ENCODE peak calls at places on chromosomes 4 and X, in nine cellular contexts. K is RWPE1, G is lower lobe of right lung, I is hepatocyte, C is MCF 10A, J is cardiac muscle cell, E is fibroblast of mammary gland, H is left ventricle myocardium inferior, B is SK-N-SH. U is an unnamed sample.

GRCh38 chr4:17057035-17057434 is 158.6 kb upstream of the LDB2 start:
- DNase-seq in K (no peak), G (no peak), I (no peak), C (no peak), J (no peak), E (no peak), H (no peak), B (no peak), U (no peak)

GRCh38 chrX:123731987-123732678 is 719 bp downstream of the THOC2 start:
- DNase-seq in K (peak; percentile 23), G (no peak), I (peak; percentile 41), C (peak; percentile 15), J (peak; percentile 40), E (no peak), H (no peak), B (peak; percentile 44), U (peak; percentile 2)

GRCh38 chr4:115851918-115852766 is 738.7 kb upstream of the NDST4 start:
- DNase-seq in K (peak; percentile 21), G (peak; percentile 34), I (peak; percentile 86), C (peak; percentile 71), J (no peak), E (peak; percentile 22), H (no peak), B (peak; percentile 14), U (peak; percentile 57)

GRCh38 chrX:114626323-114626722 is 42.4 kb downstream of the HTR2C start:
- DNase-seq in K (no peak), G (no peak), I (peak; percentile 55), C (peak; percentile 41), J (peak; percentile 35), E (peak; percentile 40), H (no peak), B (peak; percentile 12), U (no peak)

GRCh38 chr4:139656614-139657486 is 8.8 kb upstream of the MGST2 start:
- DNase-seq in K (peak; percentile 70), G (peak; percentile 61), I (peak; percentile 91), C (peak; percentile 83), J (peak; percentile 85), E (peak; percentile 79), H (peak; percentile 30), B (peak; percentile 74), U (peak; percentile 49)

GRCh38 chrX:84188320-84188834 is 378 bp upstream of the RPS6KA6 start:
- DNase-seq in K (no peak), G (peak; percentile 60), I (peak; percentile 86), C (no peak), J (peak; percentile 61), E (peak; percentile 44), H (peak; percentile 14), B (peak; percentile 82), U (peak; percentile 44)

GRCh38 chr4:181949704-181950312 is 293.4 kb upstream of the TENM3 start:
- DNase-seq in K (no peak), G (no peak), I (no peak), C (no peak), J (no peak), E (no peak), H (no peak), B (no peak), U (no peak)

GRCh38 chrX:21493226-21493850 is 119.1 kb downstream of the CNKSR2 start:
- DNase-seq in K (no peak), G (no peak), I (no peak), C (no peak), J (no peak), E (peak; percentile 72), H (no peak), B (no peak), U (no peak)

GRCh38 chr4:16160457-16160856 is 65.8 kb downstream of the TAPT1 start:
- DNase-seq in K (no peak), G (no peak), I (no peak), C (no peak), J (peak; percentile 29), E (no peak), H (no peak), B (no peak), U (no peak)

GRCh38 chr4:94304365-94304971 is 38.2 kb downstream of the HPGDS start:
- DNase-seq in K (peak; percentile 31), G (no peak), I (peak; percentile 47), C (peak; percentile 46), J (peak; percentile 63), E (peak; percentile 45), H (no peak), B (peak; percentile 29), U (peak; percentile 14)

GRCh38 chrX:45352588-45352987 is 151.9 kb upstream of the DIPK2B start:
- DNase-seq in K (no peak), G (no peak), I (no peak), C (no peak), J (no peak), E (no peak), H (no peak), B (no peak), U (no peak)

GRCh38 chr4:79163981-79164490 is 161.8 kb downstream of the NAA11 start:
- DNase-seq in K (no peak), G (no peak), I (no peak), C (no peak), J (no peak), E (no peak), H (no peak), B (no peak), U (no peak)

GRCh38 chr4:17758459-17758858 is 23.0 kb downstream of the FAM184B start:
- DNase-seq in K (no peak), G (no peak), I (no peak), C (no peak), J (no peak), E (no peak), H (no peak), B (no peak), U (no peak)

GRCh38 chr4:110616162-110617062 is 6.5 kb downstream of the PITX2 start:
- DNase-seq in K (no peak), G (no peak), I (no peak), C (no peak), J (no peak), E (no peak), H (no peak), B (no peak), U (no peak)

GRCh38 chr4:53579826-53580225 is 11.5 kb downstream of the LNX1 start:
- DNase-seq in K (no peak), G (no peak), I (no peak), C (no peak), J (no peak), E (no peak), H (no peak), B (no peak), U (no peak)

DNA sequence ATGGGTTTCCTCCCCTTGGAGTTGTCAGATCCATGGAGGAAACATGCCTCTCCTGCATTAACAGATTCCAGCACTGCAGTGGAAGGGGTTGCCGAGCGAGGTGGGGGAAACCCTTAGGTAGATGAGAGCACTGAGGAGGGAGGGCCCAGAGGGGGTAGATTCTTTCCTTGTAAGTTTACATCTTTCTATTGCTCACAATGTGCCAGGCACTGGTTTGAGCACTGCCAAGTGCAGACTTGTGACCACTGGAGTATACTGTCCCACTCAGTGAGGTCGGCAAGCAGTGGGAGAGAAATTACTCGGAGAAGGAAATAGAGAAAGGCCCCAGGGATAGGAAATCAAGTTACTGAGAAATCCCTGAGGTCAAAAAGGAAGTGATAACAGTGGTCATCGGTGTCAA is 27.8 kb upstream of the TMEM154 start:
- DNase-seq in K (no peak), G (no peak), I (no peak), C (no peak), J (no peak), E (no peak), H (no peak), B (no peak), U (no peak)
- TF ChIP-seq CTCF in K (no peak), G (no peak), I (no peak), C (no peak), J (no peak), E (no peak), H (no peak), B (no peak), U (no peak)

DNA sequence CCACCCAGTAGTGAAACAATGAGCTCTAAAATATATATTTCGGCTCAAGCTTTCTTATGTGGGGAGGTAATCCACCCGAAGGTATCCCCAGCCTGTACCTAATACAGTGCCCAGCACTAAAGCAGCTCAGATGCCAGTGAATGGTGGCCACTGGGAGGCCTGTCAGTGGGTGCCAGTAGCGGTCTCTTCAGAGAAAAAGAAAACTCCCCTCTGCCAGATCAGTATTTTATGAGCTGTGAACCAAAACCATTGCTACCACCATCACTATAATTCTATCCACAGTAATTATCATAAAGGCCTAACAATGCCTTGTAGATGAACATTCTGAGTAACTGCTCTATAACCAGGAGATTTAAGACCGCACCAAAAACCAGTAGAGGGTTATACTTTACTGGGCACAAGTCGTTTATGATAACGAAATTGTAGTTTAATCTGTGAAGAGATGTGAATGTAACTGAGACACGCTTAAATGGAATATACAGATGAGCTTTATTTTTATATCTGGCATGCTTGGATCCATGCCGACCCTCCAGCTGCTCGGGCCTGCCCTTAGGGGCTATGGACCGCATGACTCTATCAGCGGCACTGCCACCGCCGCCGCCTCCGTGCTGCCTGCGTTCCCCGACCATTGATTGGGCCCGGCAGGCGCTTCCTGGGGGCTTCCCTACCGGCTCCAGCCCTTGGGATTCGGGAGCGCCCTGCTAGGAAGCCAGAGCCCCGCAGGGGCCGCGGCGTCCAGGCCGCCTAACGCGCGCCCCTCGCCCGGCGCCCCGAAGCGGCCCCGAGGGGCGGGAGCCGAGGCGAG is 586 bp upstream of the NFKB1 start:
- DNase-seq in K (peak; percentile 39), G (peak; percentile 72), I (peak; percentile 69), C (peak; percentile 48), J (peak; percentile 64), E (peak; percentile 38), H (peak; percentile 72), B (peak; percentile 73), U (peak; percentile 48)
- TF ChIP-seq CTCF in K (no peak), G (peak; percentile 7), I (no peak), C (no peak), J (no peak), E (no peak), H (peak; percentile 31), B (peak; percentile 22), U (no peak)

GRCh38 chr4:90357117-90357710 is 230.0 kb downstream of the CCSER1 start:
- DNase-seq in K (peak; percentile 20), G (no peak), I (peak; percentile 58), C (peak; percentile 78), J (peak; percentile 88), E (peak; percentile 82), H (no peak), B (peak; percentile 47), U (no peak)
- TF ChIP-seq CTCF in K (peak; percentile 54), G (peak; percentile 47), I (peak; percentile 75), C (peak; percentile 70), J (peak; percentile 69), E (peak; percentile 67), H (peak; percentile 58), B (peak; percentile 78), U (peak; percentile 80)

GRCh38 chr4:22712105-22712504 is 19.4 kb downstream of the GBA3 start:
- DNase-seq in K (no peak), G (no peak), I (no peak), C (no peak), J (no peak), E (no peak), H (no peak), B (no peak), U (no peak)

GRCh38 chr4:22712541-22712940 is 19.8 kb downstream of the GBA3 start:
- DNase-seq in K (no peak), G (no peak), I (no peak), C (no peak), J (no peak), E (no peak), H (no peak), B (no peak), U (no peak)

GRCh38 chr4:22708961-22709360 is 16.2 kb downstream of the GBA3 start:
- DNase-seq in K (no peak), G (no peak), I (no peak), C (no peak), J (no peak), E (no peak), H (no peak), B (no peak), U (no peak)

GRCh38 chr4:22719218-22719617 is 26.5 kb downstream of the GBA3 start:
- DNase-seq in K (no peak), G (no peak), I (no peak), C (no peak), J (no peak), E (no peak), H (no peak), B (no peak), U (no peak)

GRCh38 chr4:22713841-22714240 is 21.1 kb downstream of the GBA3 start:
- DNase-seq in K (no peak), G (no peak), I (no peak), C (no peak), J (no peak), E (no peak), H (no peak), B (no peak), U (no peak)
- TF ChIP-seq CTCF in K (no peak), G (no peak), I (no peak), C (no peak), J (no peak), E (no peak), H (no peak), B (no peak), U (no peak)

U was measured in neural crest cell.